ENCODE peak calls at places on chromosomes 16 and 17, in six cellular contexts. T is K562, D is GM12891, V is SK-N-SH, J is GM12892, C is HepG2. K is an unnamed sample.

GRCh38 chr17:66636111-66636510 is 198.8 kb upstream of the CACNG5 start:
- DNase-seq in T (no peak), D (no peak), V (no peak), J (no peak), C (no peak), K (no peak)

GRCh38 chr17:71633391-71633849 is 487.4 kb upstream of the SOX9 start:
- DNase-seq in T (no peak), D (no peak), V (no peak), J (no peak), C (no peak), K (no peak)

GRCh38 chr16:14486520-14487303 is 143.3 kb downstream of the PARN start:
- DNase-seq in T (peak), D (no peak), V (peak), J (no peak), C (peak), K (no peak)

GRCh38 chr16:9437115-9437514 is 345.7 kb downstream of the HAPSTR1 start:
- DNase-seq in T (peak), D (no peak), V (peak), J (no peak), C (peak), K (no peak)

GRCh38 chr17:9346296-9346926 is 229.2 kb downstream of the STX8 start:
- DNase-seq in T (no peak), D (no peak), V (no peak), J (no peak), C (no peak), K (no peak)

GRCh38 chr16:83374951-83375350 is 432.8 kb upstream of the HSBP1 start:
- DNase-seq in T (no peak), D (no peak), V (no peak), J (no peak), C (no peak), K (no peak)

GRCh38 chr17:35786941-35787432 is 8.5 kb downstream of the MMP28 start:
- DNase-seq in T (no peak), D (no peak), V (peak), J (no peak), C (no peak), K (no peak)

GRCh38 chr17:73820686-73821448 is 176.6 kb upstream of the SDK2 start:
- DNase-seq in T (no peak), D (no peak), V (peak), J (no peak), C (no peak), K (no peak)

GRCh38 chr16:75075688-75076268 is 40.8 kb downstream of the LDHD start:
- DNase-seq in T (no peak), D (no peak), V (no peak), J (no peak), C (no peak), K (no peak)

GRCh38 chr16:72856797-72857196 is 191.1 kb downstream of the ZFHX3 start:
- DNase-seq in T (peak), D (peak), V (peak), J (peak), C (peak), K (no peak)
- TF ChIP-seq TAF1 in T (no peak), D (no peak), V (no peak), J (no peak), C (no peak), K (no peak)

GRCh38 chr17:21397341-21398050 is 21.3 kb downstream of the KCNJ12 start:
- DNase-seq in T (no peak), D (no peak), V (no peak), J (no peak), C (no peak), K (no peak)
- TF ChIP-seq TAF1 in T (no peak), D (no peak), V (no peak), J (no peak), C (no peak), K (no peak)

DNA sequence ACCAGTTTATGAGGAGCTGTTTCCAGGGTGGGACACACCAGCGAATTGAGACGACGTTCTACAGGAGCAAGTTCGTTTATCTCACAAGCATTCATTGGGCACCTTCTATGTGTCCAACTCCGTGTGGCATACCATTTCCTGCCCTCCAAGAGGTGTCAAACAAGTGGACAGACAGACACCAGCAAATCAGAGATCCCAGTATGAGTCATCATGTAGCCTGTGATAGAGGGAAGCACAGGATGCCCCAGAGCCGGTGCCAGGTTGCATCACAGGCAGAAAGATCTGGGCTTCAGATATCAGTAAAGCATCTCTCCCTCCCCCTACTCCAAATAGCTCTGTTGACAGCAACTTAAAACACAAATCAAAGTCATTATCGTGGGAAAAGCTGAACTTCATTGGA is 31.8 kb upstream of the MAF start:
- DNase-seq in T (no peak), D (no peak), V (no peak), J (no peak), C (no peak), K (no peak)
- TF ChIP-seq TAF1 in T (no peak), D (no peak), V (no peak), J (no peak), C (no peak), K (no peak)

DNA sequence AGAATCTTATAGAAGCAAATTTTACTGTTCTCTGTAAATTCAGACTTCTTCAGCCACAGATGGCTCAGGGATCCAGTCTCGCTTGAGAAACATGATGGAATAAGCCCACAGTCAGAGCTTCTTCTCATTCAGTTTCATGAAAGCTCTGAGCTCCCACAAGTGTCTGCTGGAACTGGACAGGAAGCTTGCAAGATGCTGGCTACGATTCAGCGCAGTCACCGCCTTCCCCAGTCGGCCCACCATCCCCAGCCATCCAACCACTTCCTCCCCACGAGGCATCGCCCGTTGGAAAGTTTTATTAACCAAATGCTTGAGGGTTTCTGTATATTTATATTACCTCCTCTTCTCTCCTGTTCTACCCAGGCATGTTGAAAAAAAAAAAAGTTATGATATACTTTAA is 171.7 kb downstream of the ZFHX3 start:
- DNase-seq in T (no peak), D (peak), V (no peak), J (no peak), C (no peak), K (peak)
- TF ChIP-seq TAF1 in T (no peak), D (no peak), V (no peak), J (no peak), C (no peak), K (no peak)

GRCh38 chr16:917591-918061 is 53.2 kb downstream of the LMF1 start:
- DNase-seq in T (no peak), D (no peak), V (no peak), J (no peak), C (no peak), K (no peak)

GRCh38 chr16:918741-919657 is 51.8 kb downstream of the LMF1 start:
- DNase-seq in T (no peak), D (no peak), V (no peak), J (no peak), C (no peak), K (no peak)

GRCh38 chr16:919658-920631 is 50.8 kb downstream of the LMF1 start:
- DNase-seq in T (no peak), D (no peak), V (no peak), J (no peak), C (no peak), K (no peak)

GRCh38 chr16:916400-916799 is 54.4 kb downstream of the LMF1 start:
- DNase-seq in T (no peak), D (no peak), V (no peak), J (no peak), C (no peak), K (no peak)

GRCh38 chr16:918068-918467 is 52.7 kb downstream of the LMF1 start:
- DNase-seq in T (no peak), D (no peak), V (no peak), J (no peak), C (no peak), K (no peak)
- TF ChIP-seq TAF1 in T (no peak), D (no peak), V (no peak), J (no peak), C (no peak), K (no peak)

GRCh38 chr17:79341816-79342215 is 267.2 kb downstream of the ENGASE start:
- DNase-seq in T (no peak), D (no peak), V (no peak), J (no peak), C (no peak), K (no peak)

GRCh38 chr17:79340771-79341528 is 266.3 kb downstream of the ENGASE start:
- DNase-seq in T (no peak), D (peak), V (no peak), J (peak), C (no peak), K (peak)

GRCh38 chr17:79339311-79339710 is 264.7 kb downstream of the ENGASE start:
- DNase-seq in T (no peak), D (no peak), V (no peak), J (no peak), C (no peak), K (no peak)

GRCh38 chr17:79341529-79341780 is 266.8 kb downstream of the ENGASE start:
- DNase-seq in T (no peak), D (no peak), V (no peak), J (no peak), C (no peak), K (no peak)

DNA sequence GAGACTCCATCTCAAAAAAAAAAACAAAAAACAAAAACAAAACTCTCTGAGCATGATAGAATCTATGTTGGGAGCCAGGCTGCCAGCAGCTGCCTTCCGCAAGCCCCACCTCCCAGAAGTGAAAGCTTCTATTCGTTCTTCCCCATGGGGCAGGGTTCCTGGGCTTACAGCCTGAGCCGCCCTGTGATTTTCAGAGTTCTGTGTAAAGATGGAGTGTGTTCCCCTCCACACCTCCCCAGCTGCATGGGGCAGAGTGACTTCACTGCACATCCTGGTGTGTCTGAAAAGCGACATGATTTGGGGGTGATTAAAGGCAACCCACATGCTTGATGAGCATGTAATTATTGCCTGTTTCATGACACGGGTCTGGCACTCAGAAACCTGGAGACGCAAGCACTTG is 265.7 kb downstream of the ENGASE start:
- DNase-seq in T (no peak), D (peak), V (no peak), J (peak), C (no peak), K (peak)
- TF ChIP-seq TAF1 in T (no peak), D (no peak), V (no peak), J (no peak), C (no peak), K (no peak)

GRCh38 chr17:50954641-50955121 is 88.5 kb upstream of the TOB1 start:
- DNase-seq in T (no peak), D (no peak), V (no peak), J (no peak), C (no peak), K (no peak)

GRCh38 chr17:50952889-50953288 is 86.7 kb upstream of the TOB1 start:
- DNase-seq in T (no peak), D (no peak), V (no peak), J (no peak), C (no peak), K (no peak)

GRCh38 chr17:50953518-50953830 is 87.3 kb upstream of the TOB1 start:
- DNase-seq in T (no peak), D (no peak), V (no peak), J (no peak), C (no peak), K (no peak)

GRCh38 chr17:50955160-50955559 is 89.0 kb upstream of the TOB1 start:
- DNase-seq in T (no peak), D (no peak), V (no peak), J (no peak), C (no peak), K (no peak)

DNA sequence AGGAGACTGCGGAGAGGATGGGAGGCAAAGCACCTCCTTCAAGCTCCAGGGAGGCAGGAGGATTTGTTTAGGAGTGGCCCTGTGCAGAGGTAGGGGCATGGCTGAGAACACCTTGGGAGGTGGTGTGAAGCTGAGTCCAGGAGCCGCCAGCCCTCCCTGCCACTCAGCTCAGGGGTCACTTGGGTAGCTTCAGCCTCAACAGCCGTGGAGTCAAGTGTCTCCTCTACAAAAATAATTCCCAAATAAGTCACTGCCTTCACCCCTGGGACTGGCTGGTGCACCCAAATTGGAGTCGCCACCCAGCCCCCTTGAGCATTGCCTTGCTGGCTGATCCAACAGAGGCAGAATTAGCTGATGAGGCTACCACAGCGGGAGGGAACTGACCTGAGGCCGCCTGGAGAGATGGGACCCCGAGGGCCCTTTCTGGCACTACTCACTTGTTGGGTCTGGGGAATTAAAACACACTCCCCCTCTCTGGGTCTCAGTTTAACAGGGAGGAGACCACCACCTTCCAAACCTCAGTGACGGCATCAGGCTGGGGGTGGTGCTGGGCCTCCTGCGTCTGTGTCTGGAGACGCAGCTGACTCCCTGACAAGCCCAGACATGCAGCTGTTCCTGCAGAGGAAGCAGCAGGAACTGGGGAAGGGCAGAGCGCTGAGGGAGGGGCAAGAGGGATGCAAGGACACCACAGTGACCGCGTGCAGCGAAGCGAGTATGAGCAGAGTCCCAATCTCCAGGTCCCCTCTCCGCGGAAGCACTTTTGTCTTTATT is 87.9 kb upstream of the TOB1 start:
- DNase-seq in T (peak), D (no peak), V (peak), J (no peak), C (no peak), K (no peak)
- TF ChIP-seq TAF1 in T (no peak), D (no peak), V (peak), J (no peak), C (peak), K (no peak)

GRCh38 chr16:88465387-88465983 is 12.4 kb downstream of the ZFPM1 start:
- DNase-seq in T (no peak), D (no peak), V (no peak), J (no peak), C (no peak), K (no peak)

GRCh38 chr16:88466949-88467348 is 13.9 kb downstream of the ZFPM1 start:
- DNase-seq in T (no peak), D (no peak), V (no peak), J (no peak), C (no peak), K (no peak)

GRCh38 chr16:88466175-88466862 is 13.2 kb downstream of the ZFPM1 start:
- DNase-seq in T (no peak), D (peak), V (no peak), J (no peak), C (no peak), K (no peak)

GRCh38 chr16:88463411-88463810 is 10.3 kb downstream of the ZFPM1 start:
- DNase-seq in T (no peak), D (no peak), V (no peak), J (no peak), C (no peak), K (no peak)

GRCh38 chr16:88464447-88465318 is 11.6 kb downstream of the ZFPM1 start:
- DNase-seq in T (peak), D (no peak), V (peak), J (no peak), C (no peak), K (no peak)
- TF ChIP-seq TAF1 in T (no peak), D (no peak), V (no peak), J (no peak), C (no peak), K (no peak)

DNA sequence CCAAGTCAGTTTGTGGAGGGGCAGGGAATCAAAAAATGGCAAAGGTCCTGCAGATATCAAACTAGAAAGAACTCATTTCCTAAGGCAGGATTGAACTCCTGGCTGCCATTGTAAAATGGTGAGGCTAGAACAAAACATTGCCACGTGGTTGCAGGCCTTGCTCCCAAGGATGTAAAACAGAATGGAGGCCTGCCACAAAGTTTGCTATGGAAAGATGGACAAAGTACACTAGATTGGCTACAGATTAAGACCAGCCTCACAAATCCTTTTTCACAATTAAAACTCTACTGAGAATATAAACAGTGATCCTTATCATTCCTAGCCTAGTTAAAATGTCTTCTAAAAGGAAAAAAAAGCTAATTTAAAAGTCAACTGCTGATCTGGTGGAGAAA is 30.9 kb downstream of the PHKB start:
- DNase-seq in T (no peak), D (no peak), V (no peak), J (no peak), C (no peak), K (no peak)
- TF ChIP-seq TAF1 in T (no peak), D (no peak), V (no peak), J (no peak), C (no peak), K (no peak)